ENCODE peak calls at places on chromosomes 4 and X, in four cellular contexts. One of them, this sample, is unnamed.

GRCh38 chr4:106245176-106245575 is 70.8 kb downstream of the TBCK start:
- DNase-seq in neural progenitor cell: no peak
- DNase-seq in OCI-LY7: no peak
- DNase-seq in ovary: no peak
- DNase-seq in this sample: no peak

GRCh38 chrX:42097491-42097890 is 174.1 kb upstream of the CASK start:
- DNase-seq in OCI-LY7: no peak
- DNase-seq in neural progenitor cell: no peak
- DNase-seq in ovary: no peak
- DNase-seq in this sample: no peak

GRCh38 chrX:16484338-16484737 is 165.6 kb upstream of the S100G start:
- DNase-seq in neural progenitor cell: no peak
- DNase-seq in OCI-LY7: no peak
- DNase-seq in ovary: no peak
- DNase-seq in this sample: no peak

GRCh38 chr4:24991015-24991414 is 39.7 kb downstream of the LGI2 start:
- DNase-seq in OCI-LY7: no peak
- DNase-seq in ovary: no peak
- DNase-seq in neural progenitor cell: no peak
- DNase-seq in this sample: peak; percentile 40

GRCh38 chrX:66680451-66680850 is 41.6 kb upstream of the EDA2R start:
- DNase-seq in neural progenitor cell: no peak
- DNase-seq in ovary: no peak
- DNase-seq in OCI-LY7: no peak
- DNase-seq in this sample: no peak

GRCh38 chrX:47171996-47172395 is 21.6 kb upstream of the UBA1 start:
- DNase-seq in OCI-LY7: no peak
- DNase-seq in neural progenitor cell: no peak
- DNase-seq in ovary: no peak
- DNase-seq in this sample: no peak

GRCh38 chr4:19026281-19026680 is 1004.7 kb upstream of the LCORL start:
- DNase-seq in OCI-LY7: no peak
- DNase-seq in neural progenitor cell: no peak
- DNase-seq in ovary: no peak
- DNase-seq in this sample: no peak

GRCh38 chr4:76061977-76062376 is 12.5 kb upstream of the ART3 start:
- DNase-seq in ovary: no peak
- DNase-seq in OCI-LY7: no peak
- DNase-seq in neural progenitor cell: no peak
- DNase-seq in this sample: no peak

GRCh38 chrX:13078739-13079444 is 34.5 kb upstream of the FAM9C start:
- DNase-seq in ovary: peak; percentile 49
- DNase-seq in neural progenitor cell: peak; percentile 20
- DNase-seq in OCI-LY7: no peak
- DNase-seq in this sample: no peak

GRCh38 chr4:73883306-73883705 is 14.1 kb downstream of the CXCL1 start:
- DNase-seq in ovary: no peak
- DNase-seq in OCI-LY7: no peak
- DNase-seq in neural progenitor cell: no peak
- DNase-seq in this sample: no peak

GRCh38 chr4:2757426-2757825 is 1.3 kb upstream of the TNIP2 start:
- DNase-seq in ovary: no peak
- DNase-seq in OCI-LY7: no peak
- DNase-seq in neural progenitor cell: no peak
- DNase-seq in this sample: no peak

GRCh38 chr4:55435136-55435535 is 39.4 kb downstream of the TMEM165 start:
- DNase-seq in neural progenitor cell: peak; percentile 8
- DNase-seq in OCI-LY7: no peak
- DNase-seq in ovary: no peak
- DNase-seq in this sample: peak; percentile 29

GRCh38 chr4:142850478-142850877 is 4.4 kb upstream of the INPP4B start:
- DNase-seq in ovary: no peak
- DNase-seq in neural progenitor cell: peak; percentile 15
- DNase-seq in OCI-LY7: no peak
- DNase-seq in this sample: no peak

GRCh38 chr4:15547392-15547791 is 77.7 kb downstream of the CC2D2A start:
- DNase-seq in ovary: no peak
- DNase-seq in neural progenitor cell: no peak
- DNase-seq in OCI-LY7: no peak
- DNase-seq in this sample: no peak

GRCh38 chr4:86558799-86559198 is 35.3 kb upstream of the PTPN13 start:
- DNase-seq in neural progenitor cell: no peak
- DNase-seq in ovary: no peak
- DNase-seq in OCI-LY7: no peak
- DNase-seq in this sample: no peak
- TF ChIP-seq CTCF in neural progenitor cell: no peak
- TF ChIP-seq CTCF in ovary: no peak
- TF ChIP-seq CTCF in OCI-LY7: no peak
- TF ChIP-seq CTCF in this sample: no peak

GRCh38 chr4:163762756-163763155 is 268.3 kb downstream of the TMA16 start:
- DNase-seq in ovary: no peak
- DNase-seq in OCI-LY7: no peak
- DNase-seq in neural progenitor cell: no peak
- DNase-seq in this sample: no peak

GRCh38 chr4:163755013-163755412 is 260.5 kb downstream of the TMA16 start:
- DNase-seq in OCI-LY7: peak; percentile 55
- DNase-seq in neural progenitor cell: peak; percentile 5
- DNase-seq in ovary: no peak
- DNase-seq in this sample: no peak

DNA sequence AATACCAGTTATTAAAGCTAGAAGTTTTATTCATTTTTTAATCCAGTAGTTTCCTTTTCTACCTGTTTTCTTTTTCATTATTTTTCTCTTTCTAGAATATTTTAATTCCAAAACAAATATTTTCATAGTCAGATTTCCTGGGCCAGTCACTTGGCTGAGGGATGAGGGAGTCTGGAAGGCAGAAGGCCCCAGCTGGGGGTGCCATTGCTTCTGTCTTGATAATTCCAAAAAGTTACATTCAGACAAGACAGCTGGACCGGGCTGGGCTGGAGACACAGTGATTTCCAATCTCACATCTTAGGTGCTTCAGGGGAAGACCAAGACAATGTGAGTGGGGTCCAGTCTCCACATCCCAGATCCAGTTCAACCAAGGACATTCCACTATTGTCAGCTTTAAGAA is 263.5 kb downstream of the TMA16 start:
- DNase-seq in neural progenitor cell: no peak
- DNase-seq in OCI-LY7: no peak
- DNase-seq in ovary: no peak
- DNase-seq in this sample: no peak
- TF ChIP-seq CTCF in neural progenitor cell: no peak
- TF ChIP-seq CTCF in OCI-LY7: no peak
- TF ChIP-seq CTCF in ovary: no peak
- TF ChIP-seq CTCF in this sample: no peak

DNA sequence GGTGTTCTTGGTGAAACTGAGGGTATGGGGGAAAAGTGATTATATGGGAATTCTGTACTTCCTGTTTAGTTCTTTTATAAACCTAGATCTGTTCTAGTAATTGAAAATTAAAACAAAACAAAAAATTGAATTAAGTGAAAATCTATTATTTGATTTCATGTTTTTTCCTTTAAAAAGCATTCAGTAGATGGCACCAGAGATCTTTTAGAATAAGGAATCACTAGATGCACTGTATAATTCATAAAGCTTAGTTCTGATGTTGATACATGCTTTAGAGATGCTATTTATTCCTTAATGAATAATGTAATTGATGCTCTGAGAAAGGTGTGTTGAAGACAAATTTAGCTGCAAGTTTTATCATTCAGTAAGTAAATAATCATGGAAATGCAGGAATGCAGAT is 87.3 kb downstream of the LCORL start:
- DNase-seq in ovary: no peak
- DNase-seq in OCI-LY7: no peak
- DNase-seq in neural progenitor cell: no peak
- DNase-seq in this sample: no peak
- TF ChIP-seq CTCF in ovary: no peak
- TF ChIP-seq CTCF in OCI-LY7: peak; percentile 50
- TF ChIP-seq CTCF in neural progenitor cell: no peak
- TF ChIP-seq CTCF in this sample: no peak

DNA sequence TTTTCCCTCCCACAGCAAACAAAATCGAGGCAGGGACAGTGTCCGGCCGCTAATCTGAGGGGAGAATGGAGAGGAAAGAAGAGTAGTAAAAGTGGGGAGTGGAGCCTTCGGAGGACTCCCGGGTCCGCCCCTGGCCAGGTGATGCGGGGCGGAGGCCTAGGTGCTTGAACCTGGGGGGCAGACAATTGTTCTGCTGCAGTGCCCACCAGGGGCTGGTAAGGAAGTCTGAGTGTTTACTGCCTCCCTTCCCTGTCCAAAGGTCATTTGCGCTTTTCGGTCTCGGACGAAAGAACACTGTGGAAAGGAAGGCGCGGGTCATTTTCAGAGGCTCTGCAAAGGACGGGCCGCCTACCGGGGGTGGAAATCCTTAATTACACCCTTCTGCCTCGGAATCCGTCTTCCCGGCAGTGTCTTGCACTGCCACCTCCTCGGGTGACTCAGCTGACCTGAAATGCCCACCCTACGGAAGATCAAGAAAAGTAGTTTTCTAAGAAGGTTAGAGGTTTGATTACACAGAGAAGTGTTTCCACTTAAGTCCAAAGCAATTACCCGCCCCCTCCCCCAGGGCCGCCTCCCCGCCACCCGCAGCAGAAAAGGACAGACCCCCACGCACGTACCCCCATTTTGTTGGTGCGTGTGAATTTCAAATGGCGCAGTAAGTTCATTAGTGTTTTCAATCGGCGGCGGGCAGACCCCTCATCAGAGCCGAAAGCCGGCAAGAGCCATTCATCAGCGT is 99.9 kb upstream of the TENM3 start:
- DNase-seq in OCI-LY7: no peak
- DNase-seq in neural progenitor cell: peak; percentile 53
- DNase-seq in ovary: peak; percentile 18
- DNase-seq in this sample: peak; percentile 35
- TF ChIP-seq CTCF in OCI-LY7: no peak
- TF ChIP-seq CTCF in neural progenitor cell: no peak
- TF ChIP-seq CTCF in ovary: no peak
- TF ChIP-seq CTCF in this sample: no peak

GRCh38 chr4:67558493-67558892 is at the start of gene STAP1:
- DNase-seq in ovary: no peak
- DNase-seq in neural progenitor cell: no peak
- DNase-seq in OCI-LY7: peak; percentile 92
- DNase-seq in this sample: no peak
- TF ChIP-seq CTCF in ovary: no peak
- TF ChIP-seq CTCF in neural progenitor cell: no peak
- TF ChIP-seq CTCF in OCI-LY7: peak; percentile 46
- TF ChIP-seq CTCF in this sample: no peak

GRCh38 chrX:50456712-50457484 is 13.7 kb downstream of the DGKK start:
- DNase-seq in neural progenitor cell: no peak
- DNase-seq in ovary: no peak
- DNase-seq in OCI-LY7: no peak
- DNase-seq in this sample: no peak
- TF ChIP-seq CTCF in neural progenitor cell: no peak
- TF ChIP-seq CTCF in ovary: no peak
- TF ChIP-seq CTCF in OCI-LY7: no peak
- TF ChIP-seq CTCF in this sample: no peak

This sample was measured in endothelial cell.